ENCODE peak calls at places on chromosomes 3 and 15, in ten cellular contexts. One of them, this sample, is unnamed.

GRCh38 chr3:42838571-42838970 is 29.3 kb downstream of the ACKR2 start:
- DNase-seq in dermis microvascular lymphatic vessel endothelial cell: no peak
- DNase-seq in Kasumi-1: no peak
- DNase-seq in GM23338: no peak
- DNase-seq in RWPE1: no peak
- DNase-seq in ovary: no peak
- DNase-seq in nephron progenitor cell: no peak
- DNase-seq in GM20000: no peak
- DNase-seq in stimulated activated CD8-positive, alpha-beta memory T cell treated with anti-CD3 and anti-CD28 coated beads, Interleukin-12 subunit alpha, Interleukin-12 subunit beta, amount 100 ng/mL, for 1 hour: no peak
- DNase-seq in adrenal gland: no peak
- DNase-seq in this sample: no peak

GRCh38 chr3:160001850-160002623 is 13.4 kb downstream of the IL12A start:
- DNase-seq in nephron progenitor cell: no peak
- DNase-seq in adrenal gland: no peak
- DNase-seq in RWPE1: no peak
- DNase-seq in Kasumi-1: no peak
- DNase-seq in ovary: no peak
- DNase-seq in dermis microvascular lymphatic vessel endothelial cell: no peak
- DNase-seq in stimulated activated CD8-positive, alpha-beta memory T cell treated with anti-CD3 and anti-CD28 coated beads, Interleukin-12 subunit alpha, Interleukin-12 subunit beta, amount 100 ng/mL, for 1 hour: no peak
- DNase-seq in GM23338: no peak
- DNase-seq in GM20000: no peak
- DNase-seq in this sample: no peak

GRCh38 chr3:46905191-46905560 is 27.7 kb downstream of the PTH1R start:
- DNase-seq in GM20000: no peak
- DNase-seq in stimulated activated CD8-positive, alpha-beta memory T cell treated with anti-CD3 and anti-CD28 coated beads, Interleukin-12 subunit alpha, Interleukin-12 subunit beta, amount 100 ng/mL, for 1 hour: no peak
- DNase-seq in nephron progenitor cell: no peak
- DNase-seq in dermis microvascular lymphatic vessel endothelial cell: no peak
- DNase-seq in Kasumi-1: no peak
- DNase-seq in ovary: no peak
- DNase-seq in RWPE1: no peak
- DNase-seq in adrenal gland: no peak
- DNase-seq in GM23338: no peak
- DNase-seq in this sample: no peak

GRCh38 chr3:71076361-71076997 is 507.0 kb downstream of the FOXP1 start:
- DNase-seq in stimulated activated CD8-positive, alpha-beta memory T cell treated with anti-CD3 and anti-CD28 coated beads, Interleukin-12 subunit alpha, Interleukin-12 subunit beta, amount 100 ng/mL, for 1 hour: no peak
- DNase-seq in GM23338: no peak
- DNase-seq in GM20000: no peak
- DNase-seq in nephron progenitor cell: no peak
- DNase-seq in Kasumi-1: no peak
- DNase-seq in ovary: peak
- DNase-seq in dermis microvascular lymphatic vessel endothelial cell: no peak
- DNase-seq in RWPE1: no peak
- DNase-seq in adrenal gland: no peak
- DNase-seq in this sample: no peak

GRCh38 chr15:69612112-69612511 is 159.5 kb downstream of the RPLP1 start:
- DNase-seq in GM23338: no peak
- DNase-seq in RWPE1: no peak
- DNase-seq in adrenal gland: no peak
- DNase-seq in ovary: no peak
- DNase-seq in stimulated activated CD8-positive, alpha-beta memory T cell treated with anti-CD3 and anti-CD28 coated beads, Interleukin-12 subunit alpha, Interleukin-12 subunit beta, amount 100 ng/mL, for 1 hour: no peak
- DNase-seq in nephron progenitor cell: no peak
- DNase-seq in Kasumi-1: no peak
- DNase-seq in dermis microvascular lymphatic vessel endothelial cell: no peak
- DNase-seq in GM20000: no peak
- DNase-seq in this sample: no peak

GRCh38 chr3:197953881-197954280 is 3.9 kb downstream of the RPL35A start:
- DNase-seq in adrenal gland: peak
- DNase-seq in GM23338: no peak
- DNase-seq in nephron progenitor cell: no peak
- DNase-seq in GM20000: no peak
- DNase-seq in Kasumi-1: no peak
- DNase-seq in dermis microvascular lymphatic vessel endothelial cell: peak
- DNase-seq in stimulated activated CD8-positive, alpha-beta memory T cell treated with anti-CD3 and anti-CD28 coated beads, Interleukin-12 subunit alpha, Interleukin-12 subunit beta, amount 100 ng/mL, for 1 hour: no peak
- DNase-seq in RWPE1: no peak
- DNase-seq in ovary: no peak
- DNase-seq in this sample: peak

GRCh38 chr15:70235347-70235746 is 137.6 kb upstream of the TLE3 start:
- DNase-seq in adrenal gland: no peak
- DNase-seq in ovary: no peak
- DNase-seq in Kasumi-1: no peak
- DNase-seq in nephron progenitor cell: no peak
- DNase-seq in GM23338: no peak
- DNase-seq in dermis microvascular lymphatic vessel endothelial cell: no peak
- DNase-seq in RWPE1: no peak
- DNase-seq in stimulated activated CD8-positive, alpha-beta memory T cell treated with anti-CD3 and anti-CD28 coated beads, Interleukin-12 subunit alpha, Interleukin-12 subunit beta, amount 100 ng/mL, for 1 hour: no peak
- DNase-seq in GM20000: no peak
- DNase-seq in this sample: no peak

GRCh38 chr3:128153156-128154011 is at the start of gene EEFSEC:
- DNase-seq in GM20000: peak
- DNase-seq in adrenal gland: peak
- DNase-seq in RWPE1: peak
- DNase-seq in nephron progenitor cell: peak
- DNase-seq in ovary: peak
- DNase-seq in GM23338: peak
- DNase-seq in stimulated activated CD8-positive, alpha-beta memory T cell treated with anti-CD3 and anti-CD28 coated beads, Interleukin-12 subunit alpha, Interleukin-12 subunit beta, amount 100 ng/mL, for 1 hour: peak
- DNase-seq in Kasumi-1: peak
- DNase-seq in dermis microvascular lymphatic vessel endothelial cell: peak
- DNase-seq in this sample: peak

GRCh38 chr15:43881944-43882343 is 55.1 kb downstream of the WDR76 start:
- DNase-seq in ovary: no peak
- DNase-seq in GM23338: peak
- DNase-seq in dermis microvascular lymphatic vessel endothelial cell: no peak
- DNase-seq in GM20000: no peak
- DNase-seq in Kasumi-1: peak
- DNase-seq in stimulated activated CD8-positive, alpha-beta memory T cell treated with anti-CD3 and anti-CD28 coated beads, Interleukin-12 subunit alpha, Interleukin-12 subunit beta, amount 100 ng/mL, for 1 hour: no peak
- DNase-seq in nephron progenitor cell: no peak
- DNase-seq in RWPE1: no peak
- DNase-seq in adrenal gland: no peak
- DNase-seq in this sample: peak

GRCh38 chr3:119628816-119629445 is 31.2 kb downstream of the PLA1A start:
- DNase-seq in ovary: no peak
- DNase-seq in GM20000: peak
- DNase-seq in GM23338: no peak
- DNase-seq in dermis microvascular lymphatic vessel endothelial cell: no peak
- DNase-seq in adrenal gland: no peak
- DNase-seq in stimulated activated CD8-positive, alpha-beta memory T cell treated with anti-CD3 and anti-CD28 coated beads, Interleukin-12 subunit alpha, Interleukin-12 subunit beta, amount 100 ng/mL, for 1 hour: no peak
- DNase-seq in nephron progenitor cell: no peak
- DNase-seq in RWPE1: no peak
- DNase-seq in Kasumi-1: no peak
- DNase-seq in this sample: no peak

GRCh38 chr3:40504636-40505430 is 1.0 kb upstream of the ZNF620 start:
- DNase-seq in ovary: peak
- DNase-seq in GM20000: no peak
- DNase-seq in RWPE1: peak
- DNase-seq in dermis microvascular lymphatic vessel endothelial cell: peak
- DNase-seq in stimulated activated CD8-positive, alpha-beta memory T cell treated with anti-CD3 and anti-CD28 coated beads, Interleukin-12 subunit alpha, Interleukin-12 subunit beta, amount 100 ng/mL, for 1 hour: no peak
- DNase-seq in nephron progenitor cell: no peak
- DNase-seq in Kasumi-1: no peak
- DNase-seq in GM23338: no peak
- DNase-seq in adrenal gland: peak
- DNase-seq in this sample: peak

GRCh38 chr15:42457445-42458442 is 33.2 kb downstream of the ZNF106 start:
- DNase-seq in GM23338: peak
- DNase-seq in ovary: peak
- DNase-seq in RWPE1: no peak
- DNase-seq in dermis microvascular lymphatic vessel endothelial cell: peak
- DNase-seq in GM20000: peak
- DNase-seq in stimulated activated CD8-positive, alpha-beta memory T cell treated with anti-CD3 and anti-CD28 coated beads, Interleukin-12 subunit alpha, Interleukin-12 subunit beta, amount 100 ng/mL, for 1 hour: no peak
- DNase-seq in nephron progenitor cell: peak
- DNase-seq in Kasumi-1: no peak
- DNase-seq in adrenal gland: peak
- DNase-seq in this sample: peak

GRCh38 chr15:46077220-46077619 is 442.4 kb downstream of the SQOR start:
- DNase-seq in GM20000: no peak
- DNase-seq in nephron progenitor cell: no peak
- DNase-seq in stimulated activated CD8-positive, alpha-beta memory T cell treated with anti-CD3 and anti-CD28 coated beads, Interleukin-12 subunit alpha, Interleukin-12 subunit beta, amount 100 ng/mL, for 1 hour: no peak
- DNase-seq in Kasumi-1: no peak
- DNase-seq in ovary: no peak
- DNase-seq in GM23338: peak
- DNase-seq in RWPE1: no peak
- DNase-seq in adrenal gland: no peak
- DNase-seq in dermis microvascular lymphatic vessel endothelial cell: no peak
- DNase-seq in this sample: no peak

GRCh38 chr3:72150634-72151412 is 365.9 kb upstream of the PROK2 start:
- DNase-seq in stimulated activated CD8-positive, alpha-beta memory T cell treated with anti-CD3 and anti-CD28 coated beads, Interleukin-12 subunit alpha, Interleukin-12 subunit beta, amount 100 ng/mL, for 1 hour: no peak
- DNase-seq in GM20000: no peak
- DNase-seq in RWPE1: no peak
- DNase-seq in nephron progenitor cell: no peak
- DNase-seq in dermis microvascular lymphatic vessel endothelial cell: no peak
- DNase-seq in ovary: no peak
- DNase-seq in Kasumi-1: no peak
- DNase-seq in adrenal gland: no peak
- DNase-seq in GM23338: no peak
- DNase-seq in this sample: no peak

GRCh38 chr3:12750658-12751071 is 8.4 kb downstream of the TMEM40 start:
- DNase-seq in Kasumi-1: no peak
- DNase-seq in stimulated activated CD8-positive, alpha-beta memory T cell treated with anti-CD3 and anti-CD28 coated beads, Interleukin-12 subunit alpha, Interleukin-12 subunit beta, amount 100 ng/mL, for 1 hour: peak
- DNase-seq in GM20000: no peak
- DNase-seq in ovary: no peak
- DNase-seq in RWPE1: no peak
- DNase-seq in nephron progenitor cell: no peak
- DNase-seq in dermis microvascular lymphatic vessel endothelial cell: no peak
- DNase-seq in adrenal gland: no peak
- DNase-seq in GM23338: no peak
- DNase-seq in this sample: peak

GRCh38 chr3:120567370-120568197 is 28.6 kb upstream of the NDUFB4 start:
- DNase-seq in ovary: peak
- DNase-seq in GM20000: no peak
- DNase-seq in nephron progenitor cell: no peak
- DNase-seq in GM23338: peak
- DNase-seq in stimulated activated CD8-positive, alpha-beta memory T cell treated with anti-CD3 and anti-CD28 coated beads, Interleukin-12 subunit alpha, Interleukin-12 subunit beta, amount 100 ng/mL, for 1 hour: no peak
- DNase-seq in dermis microvascular lymphatic vessel endothelial cell: no peak
- DNase-seq in Kasumi-1: peak
- DNase-seq in adrenal gland: peak
- DNase-seq in RWPE1: no peak
- DNase-seq in this sample: peak

GRCh38 chr3:24296441-24297205 is 198.0 kb downstream of the THRB start:
- DNase-seq in stimulated activated CD8-positive, alpha-beta memory T cell treated with anti-CD3 and anti-CD28 coated beads, Interleukin-12 subunit alpha, Interleukin-12 subunit beta, amount 100 ng/mL, for 1 hour: no peak
- DNase-seq in adrenal gland: no peak
- DNase-seq in GM23338: peak
- DNase-seq in RWPE1: no peak
- DNase-seq in Kasumi-1: no peak
- DNase-seq in GM20000: no peak
- DNase-seq in dermis microvascular lymphatic vessel endothelial cell: no peak
- DNase-seq in ovary: no peak
- DNase-seq in nephron progenitor cell: no peak
- DNase-seq in this sample: no peak

GRCh38 chr3:23553353-23553752 is 252.4 kb upstream of the UBE2E1 start:
- DNase-seq in GM23338: no peak
- DNase-seq in RWPE1: no peak
- DNase-seq in nephron progenitor cell: no peak
- DNase-seq in GM20000: peak
- DNase-seq in Kasumi-1: no peak
- DNase-seq in ovary: no peak
- DNase-seq in stimulated activated CD8-positive, alpha-beta memory T cell treated with anti-CD3 and anti-CD28 coated beads, Interleukin-12 subunit alpha, Interleukin-12 subunit beta, amount 100 ng/mL, for 1 hour: no peak
- DNase-seq in dermis microvascular lymphatic vessel endothelial cell: no peak
- DNase-seq in adrenal gland: no peak
- DNase-seq in this sample: no peak

GRCh38 chr3:68123231-68123630 is 468.8 kb upstream of the SUCLG2 start:
- DNase-seq in GM20000: no peak
- DNase-seq in RWPE1: no peak
- DNase-seq in adrenal gland: no peak
- DNase-seq in dermis microvascular lymphatic vessel endothelial cell: no peak
- DNase-seq in GM23338: no peak
- DNase-seq in ovary: no peak
- DNase-seq in stimulated activated CD8-positive, alpha-beta memory T cell treated with anti-CD3 and anti-CD28 coated beads, Interleukin-12 subunit alpha, Interleukin-12 subunit beta, amount 100 ng/mL, for 1 hour: no peak
- DNase-seq in Kasumi-1: no peak
- DNase-seq in nephron progenitor cell: no peak
- DNase-seq in this sample: no peak

GRCh38 chr15:77804210-77804609 is 171.5 kb upstream of the LINGO1 start:
- DNase-seq in dermis microvascular lymphatic vessel endothelial cell: no peak
- DNase-seq in ovary: no peak
- DNase-seq in RWPE1: no peak
- DNase-seq in GM23338: peak
- DNase-seq in nephron progenitor cell: no peak
- DNase-seq in stimulated activated CD8-positive, alpha-beta memory T cell treated with anti-CD3 and anti-CD28 coated beads, Interleukin-12 subunit alpha, Interleukin-12 subunit beta, amount 100 ng/mL, for 1 hour: no peak
- DNase-seq in adrenal gland: no peak
- DNase-seq in GM20000: no peak
- DNase-seq in Kasumi-1: no peak
- DNase-seq in this sample: no peak

GRCh38 chr15:79035111-79035601 is 55.4 kb downstream of the RASGRF1 start:
- DNase-seq in GM23338: peak
- DNase-seq in stimulated activated CD8-positive, alpha-beta memory T cell treated with anti-CD3 and anti-CD28 coated beads, Interleukin-12 subunit alpha, Interleukin-12 subunit beta, amount 100 ng/mL, for 1 hour: no peak
- DNase-seq in RWPE1: peak
- DNase-seq in nephron progenitor cell: peak
- DNase-seq in dermis microvascular lymphatic vessel endothelial cell: no peak
- DNase-seq in adrenal gland: no peak
- DNase-seq in ovary: no peak
- DNase-seq in GM20000: peak
- DNase-seq in Kasumi-1: no peak
- DNase-seq in this sample: peak

GRCh38 chr3:99923873-99924272 is 106.2 kb downstream of the CMSS1 start:
- DNase-seq in stimulated activated CD8-positive, alpha-beta memory T cell treated with anti-CD3 and anti-CD28 coated beads, Interleukin-12 subunit alpha, Interleukin-12 subunit beta, amount 100 ng/mL, for 1 hour: no peak
- DNase-seq in dermis microvascular lymphatic vessel endothelial cell: no peak
- DNase-seq in ovary: no peak
- DNase-seq in Kasumi-1: no peak
- DNase-seq in GM23338: no peak
- DNase-seq in RWPE1: no peak
- DNase-seq in adrenal gland: no peak
- DNase-seq in GM20000: no peak
- DNase-seq in nephron progenitor cell: no peak
- DNase-seq in this sample: no peak

GRCh38 chr15:42490743-42491539 is at the start of gene ZNF106:
- DNase-seq in GM23338: peak
- DNase-seq in nephron progenitor cell: peak
- DNase-seq in stimulated activated CD8-positive, alpha-beta memory T cell treated with anti-CD3 and anti-CD28 coated beads, Interleukin-12 subunit alpha, Interleukin-12 subunit beta, amount 100 ng/mL, for 1 hour: peak
- DNase-seq in Kasumi-1: peak
- DNase-seq in adrenal gland: peak
- DNase-seq in ovary: peak
- DNase-seq in GM20000: peak
- DNase-seq in RWPE1: peak
- DNase-seq in dermis microvascular lymphatic vessel endothelial cell: peak
- DNase-seq in this sample: peak

GRCh38 chr15:74180689-74181602 is 7.4 kb downstream of the ISLR start:
- DNase-seq in RWPE1: no peak
- DNase-seq in ovary: no peak
- DNase-seq in nephron progenitor cell: no peak
- DNase-seq in adrenal gland: peak
- DNase-seq in GM23338: no peak
- DNase-seq in Kasumi-1: no peak
- DNase-seq in GM20000: no peak
- DNase-seq in stimulated activated CD8-positive, alpha-beta memory T cell treated with anti-CD3 and anti-CD28 coated beads, Interleukin-12 subunit alpha, Interleukin-12 subunit beta, amount 100 ng/mL, for 1 hour: no peak
- DNase-seq in dermis microvascular lymphatic vessel endothelial cell: no peak
- DNase-seq in this sample: no peak

GRCh38 chr15:40439461-40440299 is 1.1 kb upstream of the BAHD1 start:
- DNase-seq in stimulated activated CD8-positive, alpha-beta memory T cell treated with anti-CD3 and anti-CD28 coated beads, Interleukin-12 subunit alpha, Interleukin-12 subunit beta, amount 100 ng/mL, for 1 hour: no peak
- DNase-seq in Kasumi-1: no peak
- DNase-seq in adrenal gland: peak
- DNase-seq in dermis microvascular lymphatic vessel endothelial cell: no peak
- DNase-seq in RWPE1: no peak
- DNase-seq in nephron progenitor cell: peak
- DNase-seq in GM20000: peak
- DNase-seq in ovary: peak
- DNase-seq in GM23338: peak
- DNase-seq in this sample: peak

GRCh38 chr3:160921020-160921635 is 165.1 kb downstream of the PPM1L start:
- DNase-seq in Kasumi-1: peak
- DNase-seq in GM20000: peak
- DNase-seq in ovary: no peak
- DNase-seq in stimulated activated CD8-positive, alpha-beta memory T cell treated with anti-CD3 and anti-CD28 coated beads, Interleukin-12 subunit alpha, Interleukin-12 subunit beta, amount 100 ng/mL, for 1 hour: no peak
- DNase-seq in dermis microvascular lymphatic vessel endothelial cell: peak
- DNase-seq in RWPE1: peak
- DNase-seq in nephron progenitor cell: peak
- DNase-seq in adrenal gland: peak
- DNase-seq in GM23338: peak
- DNase-seq in this sample: peak

GRCh38 chr3:195072916-195073564 is 197.9 kb downstream of the XXYLT1 start:
- DNase-seq in adrenal gland: no peak
- DNase-seq in ovary: peak
- DNase-seq in GM20000: no peak
- DNase-seq in dermis microvascular lymphatic vessel endothelial cell: no peak
- DNase-seq in RWPE1: no peak
- DNase-seq in GM23338: no peak
- DNase-seq in Kasumi-1: no peak
- DNase-seq in nephron progenitor cell: no peak
- DNase-seq in stimulated activated CD8-positive, alpha-beta memory T cell treated with anti-CD3 and anti-CD28 coated beads, Interleukin-12 subunit alpha, Interleukin-12 subunit beta, amount 100 ng/mL, for 1 hour: no peak
- DNase-seq in this sample: no peak

GRCh38 chr3:95029644-95030043 is 966.8 kb downstream of the NSUN3 start:
- DNase-seq in RWPE1: no peak
- DNase-seq in ovary: no peak
- DNase-seq in stimulated activated CD8-positive, alpha-beta memory T cell treated with anti-CD3 and anti-CD28 coated beads, Interleukin-12 subunit alpha, Interleukin-12 subunit beta, amount 100 ng/mL, for 1 hour: no peak
- DNase-seq in GM23338: no peak
- DNase-seq in GM20000: no peak
- DNase-seq in nephron progenitor cell: no peak
- DNase-seq in Kasumi-1: no peak
- DNase-seq in adrenal gland: no peak
- DNase-seq in dermis microvascular lymphatic vessel endothelial cell: no peak
- DNase-seq in this sample: no peak

This sample was measured in A172.